ENCODE peak calls at places on chromosomes 4 and X, in ten cellular contexts. V is aorta; P is IMR-90; M is SJSA1; E is GM23248; B is hepatocyte; W is pancreas; Q is CD8-positive, alpha-beta T cell; H is iPS DF 6.9; O is cardiac muscle cell. N is an unnamed sample.
A peak's percentile ranks its signal among the peaks of the same experiment; 100 is the strongest.

GRCh38 chr4:26144526-26145167 is 176.2 kb upstream of the RBPJ start:
- DNase-seq in P (peak; percentile 36), W (no peak), Q (no peak), V (no peak), H (no peak), O (no peak), B (no peak), M (no peak), E (peak; percentile 51), N (no peak)

GRCh38 chr4:7515390-7515902 is 80.7 kb upstream of the PSAPL1 start:
- DNase-seq in W (no peak), Q (no peak), O (no peak), M (no peak), H (no peak), E (no peak), B (peak; percentile 48), V (no peak), P (no peak), N (no peak)

GRCh38 chr4:179313823-179314222 is 1871.6 kb upstream of the AGA start:
- DNase-seq in Q (no peak), M (no peak), B (no peak), H (peak; percentile 25), P (no peak), W (no peak), E (no peak), O (no peak), V (no peak), N (no peak)

GRCh38 chrX:2928127-2928582 is 984 bp downstream of the ARSD start:
- DNase-seq in W (peak; percentile 55), O (peak; percentile 67), Q (no peak), E (peak; percentile 38), H (no peak), B (no peak), V (peak; percentile 83), M (no peak), P (peak; percentile 47), N (no peak)

GRCh38 chr4:6071959-6072720 is 53.9 kb upstream of the C4orf50 start:
- DNase-seq in V (no peak), O (no peak), W (peak; percentile 14), H (no peak), Q (no peak), P (no peak), E (peak; percentile 4), B (peak; percentile 69), M (no peak), N (no peak)

GRCh38 chr4:53579826-53580225 is 11.5 kb downstream of the LNX1 start:
- DNase-seq in Q (no peak), E (no peak), W (no peak), M (no peak), B (no peak), O (no peak), P (no peak), H (no peak), V (no peak), N (no peak)

GRCh38 chrX:8823698-8824097 is 22.5 kb upstream of the FAM9A start:
- DNase-seq in W (no peak), V (no peak), O (no peak), Q (no peak), H (no peak), P (no peak), M (no peak), B (no peak), E (no peak), N (no peak)

GRCh38 chr4:109432676-109433075 is 939 bp upstream of the SEC24B start:
- DNase-seq in H (no peak), P (peak; percentile 77), B (peak; percentile 57), W (no peak), O (no peak), M (no peak), E (peak; percentile 87), V (no peak), Q (no peak), N (peak; percentile 58)

GRCh38 chrX:139826065-139827044 is 106.5 kb downstream of the ATP11C start:
- DNase-seq in Q (no peak), O (no peak), W (no peak), V (no peak), E (peak; percentile 68), B (no peak), H (no peak), M (peak; percentile 50), P (peak; percentile 83), N (peak; percentile 84)

GRCh38 chr4:100633269-100633668 is 115.4 kb upstream of the EMCN start:
- DNase-seq in O (no peak), B (no peak), P (no peak), E (no peak), Q (no peak), H (no peak), M (no peak), V (no peak), W (no peak), N (no peak)

GRCh38 chrX:103101280-103102042 is 8.5 kb upstream of the NXF3 start:
- DNase-seq in W (peak; percentile 15), E (no peak), O (peak; percentile 37), B (no peak), M (no peak), Q (no peak), P (no peak), V (no peak), H (no peak), N (peak; percentile 64)

GRCh38 chr4:11710484-11710883 is 281.8 kb upstream of the HS3ST1 start:
- DNase-seq in M (no peak), P (peak; percentile 80), B (no peak), O (no peak), E (no peak), H (no peak), Q (no peak), V (no peak), W (no peak), N (no peak)

GRCh38 chr4:113411496-113411938 is 350.0 kb downstream of the CAMK2D start:
- DNase-seq in H (no peak), P (peak; percentile 97), E (peak; percentile 87), B (peak; percentile 51), Q (no peak), M (peak; percentile 13), W (no peak), O (no peak), V (peak; percentile 46), N (peak; percentile 37)

GRCh38 chr4:73947239-73947985 is 34.4 kb downstream of the PF4 start:
- DNase-seq in H (no peak), W (no peak), M (no peak), B (no peak), V (no peak), P (no peak), O (no peak), Q (no peak), E (no peak), N (no peak)

GRCh38 chrX:104618106-104618895 is 52.3 kb downstream of the IL1RAPL2 start:
- DNase-seq in O (no peak), H (no peak), V (no peak), W (no peak), P (no peak), B (no peak), E (no peak), M (no peak), Q (no peak), N (no peak)

GRCh38 chr4:123618606-123619005 is 222.0 kb downstream of the SPRY1 start:
- DNase-seq in Q (no peak), H (no peak), E (no peak), P (no peak), B (no peak), V (no peak), O (no peak), W (no peak), M (no peak), N (no peak)

GRCh38 chrX:16828126-16828908 is 41.8 kb downstream of the RBBP7 start:
- DNase-seq in Q (no peak), V (no peak), E (peak; percentile 60), B (peak; percentile 60), W (no peak), H (no peak), P (peak; percentile 91), O (no peak), M (no peak), N (peak; percentile 15)

GRCh38 chrX:9942086-9942485 is 25.1 kb upstream of the CLDN34 start:
- DNase-seq in H (no peak), V (no peak), M (peak; percentile 55), E (no peak), W (no peak), B (no peak), O (no peak), P (no peak), Q (peak; percentile 0), N (no peak)

GRCh38 chr4:96035727-96036126 is 195.8 kb downstream of the PDHA2 start:
- DNase-seq in Q (no peak), M (no peak), B (no peak), H (peak; percentile 31), O (peak; percentile 52), W (no peak), P (no peak), V (no peak), E (no peak), N (peak; percentile 39)

GRCh38 chr4:153510252-153511001 is 44.3 kb downstream of the TMEM131L start:
- DNase-seq in W (no peak), Q (no peak), P (no peak), H (no peak), V (no peak), O (no peak), E (no peak), B (no peak), M (no peak), N (no peak)
- H3K4me1 ChIP-seq in W (peaks cover 26% of the 10 kb centered on the region), Q (peaks cover 31% of the 10 kb centered on the region), P (peaks cover 4% of the 10 kb centered on the region), H (peaks cover 1% of the 10 kb centered on the region), V (peaks cover 10% of the 10 kb centered on the region), O (no peaks in the 10 kb centered on the region), E (peaks cover 38% of the 10 kb centered on the region), B (no peaks in the 10 kb centered on the region), M (peaks cover 50% of the 10 kb centered on the region), N (peaks cover 39% of the 10 kb centered on the region)

DNA sequence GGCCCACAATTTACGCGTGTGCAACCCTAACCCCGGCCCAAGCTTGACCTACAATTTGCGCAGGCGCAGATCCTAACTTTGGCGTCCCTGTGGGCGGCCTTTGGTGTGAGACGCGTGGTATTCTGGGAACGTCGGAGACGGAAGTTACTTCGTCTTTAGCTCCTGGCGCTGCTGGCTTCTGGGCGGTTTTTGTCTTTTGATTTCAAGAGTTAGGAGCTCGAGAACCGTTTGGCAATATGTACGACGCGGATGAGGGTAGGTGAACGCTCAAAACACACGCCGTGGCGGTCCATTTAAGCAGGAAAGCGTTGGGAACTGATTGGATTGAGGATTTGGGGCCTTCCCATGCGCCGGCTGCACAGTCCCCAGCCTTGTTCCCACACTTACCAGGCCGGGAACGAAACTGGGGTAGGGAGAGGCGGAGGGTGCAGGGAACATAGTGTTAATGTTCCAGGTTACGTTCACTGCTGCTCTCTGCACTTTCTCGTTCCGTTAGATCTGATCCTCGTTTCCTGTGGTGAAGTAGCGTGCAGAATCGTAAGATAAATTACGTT is at the start of gene POLR2B:
- DNase-seq in O (peak; percentile 97), P (peak; percentile 89), E (peak; percentile 97), M (peak; percentile 87), V (peak; percentile 97), W (peak; percentile 95), H (peak; percentile 90), B (peak; percentile 96), Q (peak; percentile 59), N (peak; percentile 90)
- H3K4me1 ChIP-seq in O (peaks cover 18% of the 10 kb centered on the region), P (no peaks in the 10 kb centered on the region), E (peaks cover 26% of the 10 kb centered on the region), M (peaks cover 50% of the 10 kb centered on the region), V (peaks cover 3% of the 10 kb centered on the region), W (peaks cover 26% of the 10 kb centered on the region), H (no peaks in the 10 kb centered on the region), B (peaks cover 14% of the 10 kb centered on the region), Q (peaks cover 51% of the 10 kb centered on the region), N (no peaks in the 10 kb centered on the region)

GRCh38 chrX:65697173-65697572 is 29.7 kb downstream of the MSN start:
- DNase-seq in W (no peak), E (peak; percentile 80), P (peak; percentile 79), M (peak; percentile 18), H (no peak), O (no peak), V (no peak), B (no peak), Q (no peak), N (peak; percentile 40)
- H3K4me1 ChIP-seq in W (no peaks in the 10 kb centered on the region), E (peaks cover 59% of the 10 kb centered on the region), P (peaks cover 12% of the 10 kb centered on the region), M (peaks cover 27% of the 10 kb centered on the region), H (peaks cover 4% of the 10 kb centered on the region), O (peaks cover 6% of the 10 kb centered on the region), V (peaks cover 5% of the 10 kb centered on the region), B (no peaks in the 10 kb centered on the region), Q (peaks cover 90% of the 10 kb centered on the region), N (peaks cover 42% of the 10 kb centered on the region)

GRCh38 chrX:11750051-11750450 is 8.0 kb upstream of the MSL3 start:
- DNase-seq in P (no peak), V (no peak), H (no peak), B (no peak), O (no peak), E (no peak), W (no peak), M (no peak), Q (no peak), N (no peak)
- H3K4me1 ChIP-seq in P (no peaks in the 10 kb centered on the region), V (no peaks in the 10 kb centered on the region), H (no peaks in the 10 kb centered on the region), B (no peaks in the 10 kb centered on the region), O (no peaks in the 10 kb centered on the region), E (no peaks in the 10 kb centered on the region), W (no peaks in the 10 kb centered on the region), M (no peaks in the 10 kb centered on the region), Q (no peaks in the 10 kb centered on the region), N (no peaks in the 10 kb centered on the region)

N was measured in A673.